ENCODE peak calls at places on chromosome 18, in seven cellular contexts. One of them, this sample, is unnamed.

GRCh38 chr18:57789759-57790158 is 13.4 kb downstream of the ATP8B1 start:
- DNase-seq in upper lobe of right lung: no peak
- DNase-seq in fibroblast of lung: no peak
- DNase-seq in mammary epithelial cell: no peak
- DNase-seq in left ventricle myocardium inferior: no peak
- DNase-seq in neural progenitor cell: no peak
- DNase-seq in transverse colon: no peak
- DNase-seq in this sample: no peak

GRCh38 chr18:37783771-37784170 is 218.2 kb upstream of the CELF4 start:
- DNase-seq in upper lobe of right lung: no peak
- DNase-seq in fibroblast of lung: no peak
- DNase-seq in mammary epithelial cell: no peak
- DNase-seq in left ventricle myocardium inferior: no peak
- DNase-seq in neural progenitor cell: no peak
- DNase-seq in transverse colon: no peak
- DNase-seq in this sample: no peak

GRCh38 chr18:10923225-10923624 is 226.1 kb downstream of the PIEZO2 start:
- DNase-seq in upper lobe of right lung: no peak
- DNase-seq in fibroblast of lung: peak
- DNase-seq in mammary epithelial cell: no peak
- DNase-seq in left ventricle myocardium inferior: no peak
- DNase-seq in neural progenitor cell: no peak
- DNase-seq in transverse colon: no peak
- DNase-seq in this sample: no peak

GRCh38 chr18:54149078-54149697 is 75.3 kb downstream of the MBD2 start:
- DNase-seq in upper lobe of right lung: no peak
- DNase-seq in fibroblast of lung: peak
- DNase-seq in mammary epithelial cell: peak
- DNase-seq in left ventricle myocardium inferior: no peak
- DNase-seq in neural progenitor cell: no peak
- DNase-seq in transverse colon: no peak
- DNase-seq in this sample: peak

GRCh38 chr18:41989508-41989907 is 34.5 kb downstream of the PIK3C3 start:
- DNase-seq in upper lobe of right lung: no peak
- DNase-seq in fibroblast of lung: no peak
- DNase-seq in mammary epithelial cell: no peak
- DNase-seq in left ventricle myocardium inferior: no peak
- DNase-seq in neural progenitor cell: no peak
- DNase-seq in transverse colon: no peak
- DNase-seq in this sample: no peak

GRCh38 chr18:68121826-68122225 is 593.1 kb downstream of the TMX3 start:
- DNase-seq in upper lobe of right lung: no peak
- DNase-seq in fibroblast of lung: peak
- DNase-seq in mammary epithelial cell: peak
- DNase-seq in left ventricle myocardium inferior: no peak
- DNase-seq in neural progenitor cell: no peak
- DNase-seq in transverse colon: no peak
- DNase-seq in this sample: no peak

GRCh38 chr18:29840101-29840500 is 1202.4 kb downstream of the DSC3 start:
- DNase-seq in upper lobe of right lung: no peak
- DNase-seq in fibroblast of lung: peak
- DNase-seq in mammary epithelial cell: peak
- DNase-seq in left ventricle myocardium inferior: no peak
- DNase-seq in neural progenitor cell: no peak
- DNase-seq in transverse colon: no peak
- DNase-seq in this sample: no peak

GRCh38 chr18:10023853-10024638 is 110.2 kb downstream of the VAPA start:
- DNase-seq in upper lobe of right lung: no peak
- DNase-seq in fibroblast of lung: no peak
- DNase-seq in mammary epithelial cell: no peak
- DNase-seq in left ventricle myocardium inferior: no peak
- DNase-seq in neural progenitor cell: no peak
- DNase-seq in transverse colon: no peak
- DNase-seq in this sample: no peak

GRCh38 chr18:60372598-60372997 is at the start of gene MC4R:
- DNase-seq in upper lobe of right lung: no peak
- DNase-seq in fibroblast of lung: peak
- DNase-seq in mammary epithelial cell: peak
- DNase-seq in left ventricle myocardium inferior: peak
- DNase-seq in neural progenitor cell: peak
- DNase-seq in transverse colon: peak
- DNase-seq in this sample: no peak

GRCh38 chr18:43542016-43542415 is 264.7 kb upstream of the SYT4 start:
- DNase-seq in upper lobe of right lung: no peak
- DNase-seq in fibroblast of lung: no peak
- DNase-seq in mammary epithelial cell: no peak
- DNase-seq in left ventricle myocardium inferior: no peak
- DNase-seq in neural progenitor cell: no peak
- DNase-seq in transverse colon: no peak
- DNase-seq in this sample: no peak

GRCh38 chr18:9900699-9901098 is 13.1 kb upstream of the VAPA start:
- DNase-seq in upper lobe of right lung: no peak
- DNase-seq in fibroblast of lung: no peak
- DNase-seq in mammary epithelial cell: no peak
- DNase-seq in left ventricle myocardium inferior: no peak
- DNase-seq in neural progenitor cell: no peak
- DNase-seq in transverse colon: no peak
- DNase-seq in this sample: no peak

GRCh38 chr18:55833543-55833942 is 245.6 kb upstream of the TCF4 start:
- DNase-seq in upper lobe of right lung: no peak
- DNase-seq in fibroblast of lung: peak
- DNase-seq in mammary epithelial cell: peak
- DNase-seq in left ventricle myocardium inferior: no peak
- DNase-seq in neural progenitor cell: no peak
- DNase-seq in transverse colon: no peak
- DNase-seq in this sample: no peak

GRCh38 chr18:26821181-26821580 is 44.3 kb downstream of the AQP4 start:
- DNase-seq in upper lobe of right lung: no peak
- DNase-seq in fibroblast of lung: no peak
- DNase-seq in mammary epithelial cell: no peak
- DNase-seq in left ventricle myocardium inferior: no peak
- DNase-seq in neural progenitor cell: no peak
- DNase-seq in transverse colon: no peak
- DNase-seq in this sample: no peak

GRCh38 chr18:25557006-25557405 is 205.0 kb upstream of the ZNF521 start:
- DNase-seq in upper lobe of right lung: no peak
- DNase-seq in fibroblast of lung: no peak
- DNase-seq in mammary epithelial cell: no peak
- DNase-seq in left ventricle myocardium inferior: no peak
- DNase-seq in neural progenitor cell: no peak
- DNase-seq in transverse colon: no peak
- DNase-seq in this sample: no peak

GRCh38 chr18:54479365-54479764 is 111.7 kb upstream of the DYNAP start:
- DNase-seq in upper lobe of right lung: no peak
- DNase-seq in fibroblast of lung: peak
- DNase-seq in mammary epithelial cell: peak
- DNase-seq in left ventricle myocardium inferior: no peak
- DNase-seq in neural progenitor cell: peak
- DNase-seq in transverse colon: no peak
- DNase-seq in this sample: no peak

GRCh38 chr18:44682181-44682870 is 1.6 kb downstream of the SETBP1 start:
- DNase-seq in upper lobe of right lung: no peak
- DNase-seq in fibroblast of lung: no peak
- DNase-seq in mammary epithelial cell: peak
- DNase-seq in left ventricle myocardium inferior: peak
- DNase-seq in neural progenitor cell: peak
- DNase-seq in transverse colon: peak
- DNase-seq in this sample: no peak

GRCh38 chr18:65975536-65975935 is 224.7 kb downstream of the CDH7 start:
- DNase-seq in upper lobe of right lung: no peak
- DNase-seq in fibroblast of lung: no peak
- DNase-seq in mammary epithelial cell: no peak
- DNase-seq in left ventricle myocardium inferior: no peak
- DNase-seq in neural progenitor cell: no peak
- DNase-seq in transverse colon: no peak
- DNase-seq in this sample: no peak

GRCh38 chr18:9876867-9877654 is 8.7 kb upstream of the TXNDC2 start:
- DNase-seq in upper lobe of right lung: no peak
- DNase-seq in fibroblast of lung: peak
- DNase-seq in mammary epithelial cell: peak
- DNase-seq in left ventricle myocardium inferior: no peak
- DNase-seq in neural progenitor cell: peak
- DNase-seq in transverse colon: no peak
- DNase-seq in this sample: no peak

GRCh38 chr18:41484069-41484468 is 471.0 kb upstream of the PIK3C3 start:
- DNase-seq in upper lobe of right lung: no peak
- DNase-seq in fibroblast of lung: no peak
- DNase-seq in mammary epithelial cell: no peak
- DNase-seq in left ventricle myocardium inferior: no peak
- DNase-seq in neural progenitor cell: no peak
- DNase-seq in transverse colon: no peak
- DNase-seq in this sample: no peak

GRCh38 chr18:9466911-9467310 is 8.4 kb upstream of the RALBP1 start:
- DNase-seq in upper lobe of right lung: no peak
- DNase-seq in fibroblast of lung: no peak
- DNase-seq in mammary epithelial cell: no peak
- DNase-seq in left ventricle myocardium inferior: no peak
- DNase-seq in neural progenitor cell: no peak
- DNase-seq in transverse colon: no peak
- DNase-seq in this sample: no peak

GRCh38 chr18:69217271-69217670 is 183.4 kb upstream of the DOK6 start:
- DNase-seq in upper lobe of right lung: no peak
- DNase-seq in fibroblast of lung: no peak
- DNase-seq in mammary epithelial cell: no peak
- DNase-seq in left ventricle myocardium inferior: no peak
- DNase-seq in neural progenitor cell: no peak
- DNase-seq in transverse colon: no peak
- DNase-seq in this sample: no peak

GRCh38 chr18:49722472-49722871 is 90.9 kb downstream of the ACAA2 start:
- DNase-seq in upper lobe of right lung: no peak
- DNase-seq in fibroblast of lung: no peak
- DNase-seq in mammary epithelial cell: no peak
- DNase-seq in left ventricle myocardium inferior: no peak
- DNase-seq in neural progenitor cell: no peak
- DNase-seq in transverse colon: peak
- DNase-seq in this sample: no peak

GRCh38 chr18:70418551-70419311 is 129.9 kb downstream of the SOCS6 start:
- DNase-seq in upper lobe of right lung: no peak
- DNase-seq in fibroblast of lung: peak
- DNase-seq in mammary epithelial cell: no peak
- DNase-seq in left ventricle myocardium inferior: no peak
- DNase-seq in neural progenitor cell: no peak
- DNase-seq in transverse colon: no peak
- DNase-seq in this sample: no peak

GRCh38 chr18:32730068-32730467 is 42.8 kb downstream of the KLHL14 start:
- DNase-seq in upper lobe of right lung: no peak
- DNase-seq in fibroblast of lung: no peak
- DNase-seq in mammary epithelial cell: no peak
- DNase-seq in left ventricle myocardium inferior: no peak
- DNase-seq in neural progenitor cell: no peak
- DNase-seq in transverse colon: no peak
- DNase-seq in this sample: no peak
- H3K4me3 ChIP-seq in upper lobe of right lung: peak
- H3K4me3 ChIP-seq in fibroblast of lung: no peak
- H3K4me3 ChIP-seq in mammary epithelial cell: peak
- H3K4me3 ChIP-seq in left ventricle myocardium inferior: peak
- H3K4me3 ChIP-seq in neural progenitor cell: no peak
- H3K4me3 ChIP-seq in transverse colon: peak
- H3K4me3 ChIP-seq in this sample: peak

DNA sequence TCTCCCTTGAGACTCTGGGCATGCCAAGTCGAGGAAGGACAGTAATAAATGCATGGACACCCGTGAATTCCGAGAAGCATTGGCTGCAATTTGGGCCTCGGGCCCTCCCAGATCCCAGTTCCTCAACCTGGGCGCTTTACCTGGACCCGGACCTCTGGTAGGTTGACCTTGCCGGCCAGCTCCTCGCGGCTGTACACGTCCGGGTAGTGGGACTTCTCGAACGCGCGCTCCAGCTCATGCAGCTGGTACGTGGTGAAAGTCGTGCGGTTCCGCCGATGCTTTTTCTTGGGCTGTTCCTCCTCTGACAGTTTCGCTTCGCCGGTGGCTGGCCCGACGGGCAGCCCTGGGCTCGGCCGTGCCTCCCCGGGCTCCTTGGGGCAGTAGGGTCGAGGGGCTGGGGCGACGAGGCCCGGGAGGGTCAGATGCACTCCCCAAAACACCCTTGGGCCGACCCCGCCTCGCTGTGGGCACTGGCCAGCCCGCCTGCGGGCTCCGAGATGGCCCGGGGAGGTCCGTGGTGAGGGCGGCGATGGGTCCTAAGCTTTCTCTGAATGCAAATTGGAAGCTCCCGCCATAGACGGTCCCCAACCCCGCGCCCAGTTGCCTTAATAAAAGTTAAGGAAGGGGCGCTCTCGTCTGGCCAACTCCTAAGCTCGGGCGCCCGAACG is 899 bp downstream of the RAX start:
- DNase-seq in upper lobe of right lung: no peak
- DNase-seq in fibroblast of lung: no peak
- DNase-seq in mammary epithelial cell: no peak
- DNase-seq in left ventricle myocardium inferior: no peak
- DNase-seq in neural progenitor cell: peak
- DNase-seq in transverse colon: no peak
- DNase-seq in this sample: no peak
- H3K4me3 ChIP-seq in upper lobe of right lung: peak
- H3K4me3 ChIP-seq in fibroblast of lung: no peak
- H3K4me3 ChIP-seq in mammary epithelial cell: no peak
- H3K4me3 ChIP-seq in left ventricle myocardium inferior: peak
- H3K4me3 ChIP-seq in neural progenitor cell: peak
- H3K4me3 ChIP-seq in transverse colon: peak
- H3K4me3 ChIP-seq in this sample: peak

DNA sequence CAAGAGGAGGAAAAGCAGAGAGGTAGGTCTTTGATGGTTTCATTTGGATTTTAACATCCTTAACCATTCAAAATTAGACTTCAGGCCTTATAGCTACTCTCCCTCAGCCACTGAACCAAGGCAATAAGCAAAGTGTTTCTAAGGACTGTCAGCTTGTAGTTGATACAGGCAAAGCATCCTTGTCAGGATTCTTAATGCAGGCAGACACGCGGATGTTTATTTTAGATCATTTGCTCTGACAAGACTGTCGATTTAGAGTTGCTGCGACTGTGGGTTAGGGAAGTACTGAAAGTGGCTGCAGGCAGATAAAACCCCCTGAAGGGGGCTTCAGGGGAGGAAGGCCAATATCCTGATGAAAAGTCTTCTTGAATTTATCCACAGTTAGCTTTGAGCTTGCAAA is 46.6 kb downstream of the CDH20 start:
- DNase-seq in upper lobe of right lung: no peak
- DNase-seq in fibroblast of lung: no peak
- DNase-seq in mammary epithelial cell: no peak
- DNase-seq in left ventricle myocardium inferior: no peak
- DNase-seq in neural progenitor cell: no peak
- DNase-seq in transverse colon: no peak
- DNase-seq in this sample: no peak
- H3K4me3 ChIP-seq in upper lobe of right lung: no peak
- H3K4me3 ChIP-seq in fibroblast of lung: no peak
- H3K4me3 ChIP-seq in mammary epithelial cell: no peak
- H3K4me3 ChIP-seq in left ventricle myocardium inferior: no peak
- H3K4me3 ChIP-seq in neural progenitor cell: no peak
- H3K4me3 ChIP-seq in transverse colon: no peak
- H3K4me3 ChIP-seq in this sample: no peak

DNA sequence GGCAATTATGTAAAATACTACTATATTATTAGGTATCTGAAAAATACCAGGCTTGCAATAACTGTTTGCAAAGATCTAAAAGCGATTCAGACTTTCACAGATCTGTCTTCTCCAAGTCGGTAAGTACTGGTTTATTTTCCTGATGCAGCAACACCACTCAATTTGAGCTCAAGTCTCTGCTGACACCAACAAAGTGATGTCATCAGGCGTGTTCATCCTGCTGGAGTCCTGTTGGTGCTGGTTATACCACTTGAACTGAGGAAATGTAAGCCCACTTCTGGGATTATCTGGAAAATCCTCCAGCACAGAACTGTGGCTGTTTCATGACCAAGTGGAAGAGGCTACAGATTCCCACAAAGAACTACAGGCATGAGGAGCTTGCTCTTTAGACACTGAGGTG is 267.6 kb downstream of the BCL2 start:
- DNase-seq in upper lobe of right lung: no peak
- DNase-seq in fibroblast of lung: no peak
- DNase-seq in mammary epithelial cell: no peak
- DNase-seq in left ventricle myocardium inferior: no peak
- DNase-seq in neural progenitor cell: no peak
- DNase-seq in transverse colon: no peak
- DNase-seq in this sample: no peak
- H3K4me3 ChIP-seq in upper lobe of right lung: no peak
- H3K4me3 ChIP-seq in fibroblast of lung: no peak
- H3K4me3 ChIP-seq in mammary epithelial cell: no peak
- H3K4me3 ChIP-seq in left ventricle myocardium inferior: no peak
- H3K4me3 ChIP-seq in neural progenitor cell: no peak
- H3K4me3 ChIP-seq in transverse colon: no peak
- H3K4me3 ChIP-seq in this sample: no peak